ENCODE peak calls at places on chromosomes 7 and 10, in five cellular contexts. J is A549, A is HepG2, B is K562, E is GM12878. D is an unnamed sample.

GRCh38 chr10:27692663-27693062 is 53.0 kb downstream of the MKX start:
- DNase-seq in J (no peak), A (no peak), E (no peak), B (no peak), D (no peak)

GRCh38 chr7:17787257-17787656 is 153.0 kb downstream of the SNX13 start:
- DNase-seq in E (no peak), A (no peak), B (no peak), J (no peak), D (no peak)

GRCh38 chr10:117736655-117737054 is 194.1 kb downstream of the EMX2 start:
- DNase-seq in E (no peak), B (no peak), A (peak; percentile 4), J (peak; percentile 22), D (no peak)

GRCh38 chr7:73734619-73735525 is 3.7 kb downstream of the ABHD11 start:
- DNase-seq in E (peak; percentile 49), A (peak; percentile 77), B (peak; percentile 80), J (peak; percentile 80), D (no peak)

GRCh38 chr7:120583835-120584586 is 273.9 kb downstream of the TSPAN12 start:
- DNase-seq in B (no peak), E (no peak), J (no peak), A (no peak), D (no peak)

GRCh38 chr10:114367041-114367675 is 37.1 kb downstream of the AFAP1L2 start:
- DNase-seq in E (no peak), B (no peak), J (no peak), A (no peak), D (no peak)

GRCh38 chr10:52322941-52323340 is 8.9 kb downstream of the DKK1 start:
- DNase-seq in B (no peak), J (no peak), E (no peak), A (no peak), D (no peak)

GRCh38 chr10:132618158-132618924 is 80.8 kb downstream of the INPP5A start:
- DNase-seq in J (no peak), A (no peak), B (no peak), E (no peak), D (no peak)

GRCh38 chr10:90674927-90675326 is 182.9 kb downstream of the HTR7 start:
- DNase-seq in J (no peak), B (no peak), E (no peak), A (no peak), D (no peak)

GRCh38 chr7:100064162-100064561 is 14.6 kb downstream of the ZSCAN21 start:
- DNase-seq in E (no peak), J (no peak), B (peak; percentile 25), A (no peak), D (no peak)

GRCh38 chr7:45663167-45663921 is 89.2 kb downstream of the ADCY1 start:
- DNase-seq in B (peak; percentile 76), A (peak; percentile 25), J (no peak), E (no peak), D (peak; percentile 87)

GRCh38 chr10:69043931-69044531 is 43.9 kb upstream of the SRGN start:
- DNase-seq in E (no peak), A (no peak), B (no peak), J (no peak), D (no peak)

GRCh38 chr7:17099083-17099973 is 199.1 kb upstream of the AHR start:
- DNase-seq in J (peak; percentile 50), A (peak; percentile 98), E (no peak), B (no peak), D (no peak)

GRCh38 chr7:27759491-27759890 is 19.5 kb downstream of the TAX1BP1 start:
- DNase-seq in E (no peak), J (no peak), B (no peak), A (no peak), D (no peak)

GRCh38 chr10:124917168-124917938 is 24.6 kb upstream of the ZRANB1 start:
- DNase-seq in B (peak; percentile 65), E (no peak), J (peak; percentile 51), A (peak; percentile 39), D (peak; percentile 50)

GRCh38 chr10:71975087-71975890 is 11.1 kb downstream of the CHST3 start:
- DNase-seq in J (no peak), B (no peak), E (no peak), A (no peak), D (no peak)

GRCh38 chr7:86933295-86933845 is 126.1 kb downstream of the ELAPOR2 start:
- DNase-seq in J (no peak), A (no peak), B (peak; percentile 14), E (no peak), D (no peak)

DNA sequence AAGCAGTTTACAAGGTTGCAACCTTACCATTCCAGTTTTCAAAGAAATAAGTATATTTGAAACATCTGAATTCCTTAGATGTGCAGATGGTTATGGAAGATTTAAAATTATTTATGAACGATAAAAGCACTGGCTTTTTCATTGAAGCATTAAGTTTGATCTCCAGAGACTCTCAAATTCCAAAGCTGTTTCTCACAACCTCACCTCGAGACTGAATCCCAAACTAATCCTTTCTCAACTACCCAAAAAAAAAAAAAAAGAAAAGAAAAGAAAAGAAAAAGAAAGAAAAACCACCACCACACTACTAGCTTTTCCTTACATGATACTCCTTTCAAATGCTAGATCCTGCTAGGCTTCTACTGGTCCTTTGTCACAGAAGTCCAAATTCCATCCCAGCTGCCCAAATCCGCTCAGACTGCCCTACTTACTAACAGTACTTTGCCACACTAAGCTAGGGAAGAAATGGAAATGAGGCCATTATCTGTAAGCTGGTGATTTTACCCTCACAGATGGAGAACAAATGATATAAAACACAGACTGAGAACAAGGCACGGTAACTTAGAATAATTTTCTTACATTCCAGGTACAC is 100.6 kb upstream of the CDK1 start:
- DNase-seq in J (no peak), B (no peak), E (no peak), A (no peak), D (no peak)
- TF ChIP-seq KDM1A in J (no peak), B (no peak), E (no peak), A (no peak), D (no peak)

GRCh38 chr10:14144491-14144890 is 186.2 kb downstream of the FRMD4A start:
- DNase-seq in B (no peak), J (no peak), E (no peak), A (no peak), D (no peak)

GRCh38 chr10:14142631-14143270 is 188.0 kb downstream of the FRMD4A start:
- DNase-seq in B (no peak), A (no peak), E (no peak), J (no peak), D (no peak)

GRCh38 chr10:14146501-14146900 is 184.2 kb downstream of the FRMD4A start:
- DNase-seq in J (no peak), B (no peak), E (no peak), A (no peak), D (no peak)

GRCh38 chr10:14146005-14146404 is 184.7 kb downstream of the FRMD4A start:
- DNase-seq in B (no peak), J (no peak), A (no peak), E (no peak), D (no peak)
- TF ChIP-seq KDM1A in B (no peak), J (no peak), A (no peak), E (no peak), D (no peak)

GRCh38 chr10:1174022-1174421 is 117.8 kb downstream of the WDR37 start:
- DNase-seq in E (no peak), J (no peak), A (no peak), B (no peak), D (no peak)

GRCh38 chr10:1178506-1178905 is 122.3 kb downstream of the WDR37 start:
- DNase-seq in A (no peak), B (no peak), E (no peak), J (no peak), D (no peak)

GRCh38 chr10:1177936-1178335 is 121.8 kb downstream of the WDR37 start:
- DNase-seq in J (no peak), B (no peak), E (no peak), A (no peak), D (no peak)

GRCh38 chr10:1173091-1173490 is 116.9 kb downstream of the WDR37 start:
- DNase-seq in A (no peak), E (no peak), B (no peak), J (no peak), D (no peak)

DNA sequence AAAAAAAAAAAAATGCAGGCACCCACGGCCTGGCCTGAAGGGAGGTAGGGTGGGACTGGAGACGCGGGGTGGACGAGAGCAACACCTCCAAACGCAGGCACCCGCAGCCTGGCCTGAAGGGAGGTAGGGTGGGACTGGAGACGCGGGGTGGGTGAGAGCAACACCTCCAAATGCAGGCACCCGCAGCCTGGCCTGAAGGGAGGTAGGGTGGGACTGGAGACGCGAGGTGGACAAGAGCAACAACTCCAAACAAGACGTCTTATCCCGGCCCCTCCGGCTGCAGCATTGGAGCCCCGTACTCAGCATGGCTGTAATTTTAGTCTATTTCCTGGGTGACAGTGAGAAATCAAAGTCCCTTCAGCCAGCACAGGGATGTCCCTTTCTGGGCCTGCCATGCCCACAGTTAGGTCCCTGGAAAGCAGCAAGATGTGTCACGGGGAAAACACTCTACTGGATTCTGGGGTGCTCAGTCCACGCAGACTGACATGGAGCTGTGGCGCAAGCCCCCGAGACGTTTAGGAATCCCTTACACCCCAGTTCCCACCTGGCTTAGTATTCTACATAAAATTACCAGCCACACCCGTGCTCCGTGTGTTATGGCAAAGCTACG is 119.9 kb downstream of the WDR37 start:
- DNase-seq in J (no peak), B (no peak), E (no peak), A (no peak), D (no peak)
- TF ChIP-seq KDM1A in J (no peak), B (no peak), E (no peak), A (no peak), D (no peak)

DNA sequence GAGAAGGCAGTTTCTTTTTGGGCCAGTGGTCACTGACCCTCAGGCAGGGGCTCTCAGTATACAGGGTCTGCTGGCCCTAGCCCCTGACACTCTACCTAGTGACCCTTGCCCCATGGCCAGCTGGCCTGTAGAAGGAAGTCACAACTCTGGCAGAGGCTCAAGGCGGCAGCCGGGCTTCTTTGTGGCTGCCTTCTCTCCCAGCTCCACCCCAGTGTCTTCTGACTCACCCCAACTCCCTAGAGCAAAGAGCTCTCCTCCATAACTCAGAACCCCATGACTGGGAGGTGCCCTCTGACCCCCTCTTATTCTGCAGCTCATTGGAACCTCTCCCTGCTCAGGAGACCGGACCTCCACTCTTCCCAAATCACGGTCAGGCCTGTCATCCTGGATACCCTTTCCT is 358.2 kb downstream of the FGFR2 start:
- DNase-seq in B (no peak), E (no peak), J (no peak), A (no peak), D (no peak)
- TF ChIP-seq KDM1A in B (no peak), E (no peak), J (no peak), A (no peak), D (no peak)